ENCODE peak calls at places on chromosomes 4 and X, in nine cellular contexts. V is activated CD4-positive, alpha-beta T cell treated with anti-CD3 and anti-CD28 coated beads, Interleukin-2, amount 50 U/mL, for 4 hours; P is foreskin fibroblast; G is CD8-positive, alpha-beta T cell; Z is left colon; L is hypothalamus; B is NCI-H510A treated with DMSO at 0.1 percent for 48 hours; Q is PC-3; H is NB4. E is an unnamed sample.
A peak's percentile ranks its signal among the peaks of the same experiment; 100 is the strongest.

GRCh38 chr4:7390906-7391636 is 43.7 kb downstream of the PSAPL1 start:
- DNase-seq in L (no peak), P (no peak), G (no peak), Z (no peak), H (no peak), Q (no peak), B (no peak), V (no peak), E (no peak)

GRCh38 chrX:129606918-129607317 is 47.8 kb downstream of the APLN start:
- DNase-seq in H (peak; percentile 52), L (no peak), B (peak; percentile 35), Q (peak; percentile 77), V (peak; percentile 38), P (peak; percentile 18), Z (peak; percentile 63), G (peak; percentile 25), E (peak; percentile 16)

GRCh38 chr4:67809502-67809901 is 55.3 kb upstream of the GNRHR start:
- DNase-seq in H (no peak), P (no peak), V (no peak), G (no peak), L (no peak), B (no peak), Q (no peak), Z (no peak), E (no peak)

GRCh38 chr4:109424093-109424818 is 9.4 kb upstream of the SEC24B start:
- DNase-seq in B (no peak), G (no peak), Z (no peak), L (no peak), H (no peak), V (no peak), Q (no peak), P (no peak), E (no peak)

GRCh38 chrX:73930300-73930699 is 367.3 kb downstream of the CHIC1 start:
- DNase-seq in L (no peak), Q (peak; percentile 15), P (no peak), G (no peak), V (no peak), Z (no peak), H (no peak), B (no peak), E (no peak)

GRCh38 chrX:117936162-117936561 is 180.4 kb downstream of the KLHL13 start:
- DNase-seq in Q (peak; percentile 62), G (no peak), L (no peak), Z (no peak), P (no peak), B (no peak), H (no peak), V (no peak), E (no peak)

GRCh38 chr4:160836431-160836830 is 1327.4 kb downstream of the FSTL5 start:
- DNase-seq in P (no peak), H (no peak), Q (peak; percentile 72), V (no peak), G (no peak), Z (no peak), L (no peak), B (peak; percentile 9), E (no peak)

GRCh38 chr4:58515206-58515605 is 1405.0 kb upstream of the IGFBP7 start:
- DNase-seq in B (no peak), H (no peak), P (no peak), V (no peak), Q (no peak), G (no peak), L (no peak), Z (no peak), E (no peak)

GRCh38 chr4:77711469-77711868 is 105.8 kb downstream of the CXCL13 start:
- DNase-seq in L (no peak), H (no peak), Q (no peak), Z (no peak), V (no peak), G (no peak), P (no peak), B (no peak), E (no peak)

GRCh38 chr4:76585270-76585669 is 150.2 kb downstream of the SHROOM3 start:
- DNase-seq in Z (no peak), H (no peak), G (no peak), L (no peak), Q (no peak), B (peak; percentile 16), V (no peak), P (no peak), E (no peak)

GRCh38 chrX:80014141-80014940 is at the start of gene TBX22:
- DNase-seq in H (no peak), Z (no peak), Q (no peak), G (no peak), V (no peak), L (no peak), B (no peak), P (no peak), E (no peak)

GRCh38 chr4:53168237-53168636 is 197.6 kb downstream of the SCFD2 start:
- DNase-seq in Q (no peak), L (no peak), P (no peak), B (no peak), V (no peak), Z (no peak), G (no peak), H (peak; percentile 4), E (no peak)

GRCh38 chrX:44094821-44095530 is 121.8 kb upstream of the NDP start:
- DNase-seq in Z (no peak), B (no peak), G (no peak), H (no peak), L (no peak), Q (no peak), V (no peak), P (no peak), E (no peak)

GRCh38 chr4:10051536-10052135 is 30.3 kb upstream of the SLC2A9 start:
- DNase-seq in Z (no peak), B (no peak), V (no peak), L (no peak), G (no peak), H (no peak), P (no peak), Q (no peak), E (no peak)

GRCh38 chr4:7192252-7193039 is at the start of gene SORCS2:
- DNase-seq in B (peak; percentile 37), P (peak; percentile 47), L (peak; percentile 33), G (no peak), V (peak; percentile 26), H (peak; percentile 64), Z (peak; percentile 60), Q (peak; percentile 68), E (peak; percentile 19)

GRCh38 chr4:98658287-98659105 is at the start of gene TSPAN5:
- DNase-seq in P (peak; percentile 89), Q (peak; percentile 79), B (peak; percentile 73), G (peak; percentile 76), H (peak; percentile 77), V (peak; percentile 83), Z (peak; percentile 88), L (peak; percentile 91), E (peak; percentile 81)

GRCh38 chr4:57490520-57490919 is 380.3 kb upstream of the IGFBP7 start:
- DNase-seq in Q (peak; percentile 44), P (no peak), V (no peak), L (no peak), B (no peak), H (no peak), Z (no peak), G (no peak), E (no peak)

GRCh38 chr4:8857682-8858187 is 13.9 kb downstream of the HMX1 start:
- DNase-seq in P (no peak), V (no peak), L (no peak), G (no peak), Z (no peak), B (no peak), Q (no peak), H (no peak), E (no peak)

GRCh38 chr4:3302164-3302785 is 9.5 kb downstream of the RGS12 start:
- DNase-seq in H (peak; percentile 67), G (peak; percentile 98), Q (no peak), Z (no peak), B (no peak), L (no peak), V (peak; percentile 48), P (no peak), E (peak; percentile 51)

GRCh38 chrX:114611018-114611619 is 27.2 kb downstream of the HTR2C start:
- DNase-seq in Q (peak; percentile 65), Z (peak; percentile 34), V (no peak), L (no peak), P (peak; percentile 6), G (no peak), B (peak; percentile 40), H (peak; percentile 44), E (no peak)

GRCh38 chr4:40918330-40918729 is 168.6 kb downstream of the NSUN7 start:
- DNase-seq in Q (peak; percentile 65), V (no peak), H (no peak), B (no peak), L (no peak), P (peak; percentile 89), Z (peak; percentile 18), G (no peak), E (no peak)

GRCh38 chr4:26299254-26299882 is 21.4 kb upstream of the RBPJ start:
- DNase-seq in Q (no peak), B (no peak), L (no peak), Z (no peak), V (no peak), G (no peak), H (no peak), P (no peak), E (no peak)

GRCh38 chr4:57405359-57405758 is 295.2 kb upstream of the IGFBP7 start:
- DNase-seq in P (no peak), B (no peak), Z (no peak), L (no peak), V (no peak), G (no peak), H (no peak), Q (peak; percentile 98), E (no peak)

GRCh38 chr4:74608151-74608949 is 163.4 kb downstream of the AREG start:
- DNase-seq in H (no peak), Z (no peak), P (no peak), B (no peak), Q (peak; percentile 73), V (no peak), L (no peak), G (no peak), E (no peak)

GRCh38 chr4:25367004-25367621 is 9.9 kb upstream of the ANAPC4 start:
- DNase-seq in G (no peak), P (peak; percentile 29), L (no peak), B (peak; percentile 41), V (no peak), Q (peak; percentile 56), H (peak; percentile 72), Z (no peak), E (no peak)

GRCh38 chrX:54885740-54886139 is 34.9 kb upstream of the TRO start:
- DNase-seq in Q (no peak), H (no peak), Z (no peak), L (no peak), B (no peak), P (no peak), V (no peak), G (no peak), E (no peak)

GRCh38 chr4:85372986-85373385 is 102.0 kb upstream of the ARHGAP24 start:
- DNase-seq in L (no peak), V (no peak), G (no peak), B (no peak), Z (no peak), Q (no peak), H (no peak), P (no peak), E (no peak)

GRCh38 chrX:150872773-150873336 is 25.6 kb downstream of the CD99L2 start:
- DNase-seq in B (peak; percentile 73), Z (no peak), H (no peak), L (no peak), G (no peak), Q (no peak), V (no peak), P (no peak), E (no peak)

GRCh38 chrX:23503835-23504539 is 163.3 kb upstream of the PRDX4 start:
- DNase-seq in B (peak; percentile 82), G (no peak), L (no peak), Q (peak; percentile 96), H (no peak), P (peak; percentile 51), V (no peak), Z (peak; percentile 69), E (no peak)

GRCh38 chrX:19382500-19383145 is 38.9 kb downstream of the PDHA1 start:
- DNase-seq in P (no peak), L (no peak), Z (peak; percentile 73), G (peak; percentile 46), H (peak; percentile 56), B (peak; percentile 23), V (peak; percentile 37), Q (peak; percentile 68), E (peak; percentile 20)

GRCh38 chrX:110044531-110045249 is 41.8 kb downstream of the TMEM164 start:
- DNase-seq in V (no peak), L (no peak), G (no peak), Q (no peak), B (no peak), P (no peak), H (no peak), Z (no peak), E (no peak)